ENCODE peak calls at places on chromosome 21, in eight cellular contexts. O, R, J, A, L, Y, U and Z are unnamed samples.
A peak's percentile ranks its signal among the peaks of the same experiment; 100 is the strongest.

GRCh38 chr21:15121655-15122120 is 56.9 kb upstream of the NRIP1 start:
- DNase-seq in L (no peak), U (no peak), J (no peak), R (no peak), Y (no peak), A (peak; percentile 24), O (no peak), Z (no peak)

GRCh38 chr21:45443595-45444181 is 38.7 kb downstream of the COL18A1 start:
- DNase-seq in L (no peak), A (no peak), U (no peak), R (no peak), J (peak; percentile 84), Y (no peak), O (no peak), Z (no peak)

GRCh38 chr21:35050348-35051286 is 1.5 kb upstream of the RUNX1 start:
- DNase-seq in L (no peak), A (no peak), R (no peak), J (no peak), O (no peak), Y (peak; percentile 73), U (no peak), Z (no peak)

GRCh38 chr21:36004441-36004840 is 55.9 kb downstream of the SETD4 start:
- DNase-seq in U (no peak), R (no peak), A (no peak), Y (no peak), O (no peak), J (no peak), L (no peak), Z (no peak)

GRCh38 chr21:44763050-44763378 is 38.6 kb downstream of the UBE2G2 start:
- DNase-seq in U (no peak), A (no peak), L (peak; percentile 27), R (no peak), Y (no peak), O (no peak), J (peak; percentile 69), Z (no peak)

GRCh38 chr21:44368711-44369446 is 15.5 kb downstream of the TRPM2 start:
- DNase-seq in O (no peak), U (no peak), Y (no peak), L (peak; percentile 70), J (peak; percentile 76), A (no peak), R (peak; percentile 51), Z (no peak)

GRCh38 chr21:32403201-32403701 is 9.3 kb upstream of the EVA1C start:
- DNase-seq in J (peak; percentile 91), R (no peak), A (no peak), O (peak; percentile 59), Y (peak; percentile 83), L (no peak), U (peak; percentile 82), Z (peak; percentile 66)

GRCh38 chr21:37658994-37659458 is 257.2 kb downstream of the KCNJ6 start:
- DNase-seq in J (peak; percentile 96), A (peak; percentile 49), L (no peak), R (no peak), U (no peak), O (no peak), Y (no peak), Z (peak; percentile 16)

GRCh38 chr21:46097826-46098286 is at the start of gene COL6A2:
- DNase-seq in A (no peak), R (peak; percentile 84), U (peak; percentile 92), O (peak; percentile 71), J (peak; percentile 99), L (peak; percentile 77), Y (no peak), Z (no peak)

GRCh38 chr21:42799516-42799915 is 79.8 kb downstream of the WDR4 start:
- DNase-seq in O (no peak), L (no peak), Y (no peak), R (no peak), U (no peak), A (no peak), J (no peak), Z (no peak)

GRCh38 chr21:21921410-21922232 is 923.4 kb downstream of the NCAM2 start:
- DNase-seq in U (peak; percentile 18), J (no peak), R (no peak), L (no peak), A (peak; percentile 19), O (no peak), Y (peak; percentile 47), Z (no peak)

GRCh38 chr21:34989337-34990151 is 59.6 kb downstream of the RUNX1 start:
- DNase-seq in O (peak; percentile 62), L (no peak), R (no peak), J (peak; percentile 65), Y (no peak), U (no peak), A (peak; percentile 48), Z (no peak)

GRCh38 chr21:17537299-17537698 is 24.5 kb downstream of the CXADR start:
- DNase-seq in Y (no peak), A (no peak), J (no peak), R (no peak), U (no peak), L (no peak), O (no peak), Z (no peak)

GRCh38 chr21:28299946-28300345 is 692.7 kb downstream of the LTN1 start:
- DNase-seq in L (no peak), Y (no peak), A (no peak), U (no peak), R (no peak), O (no peak), J (no peak), Z (no peak)

GRCh38 chr21:25412090-25412489 is 195.2 kb downstream of the MRPL39 start:
- DNase-seq in Y (no peak), J (no peak), O (no peak), A (no peak), U (no peak), L (no peak), R (no peak), Z (no peak)

GRCh38 chr21:29487154-29487553 is 188.4 kb downstream of the BACH1 start:
- DNase-seq in O (no peak), L (no peak), R (no peak), J (no peak), Y (no peak), U (no peak), A (no peak), Z (no peak)

GRCh38 chr21:37224861-37225260 is 42.3 kb downstream of the VPS26C start:
- DNase-seq in Y (no peak), R (no peak), A (no peak), J (no peak), U (no peak), L (no peak), O (no peak), Z (no peak)

GRCh38 chr21:40851749-40852148 is 4.8 kb upstream of the DSCAM start:
- DNase-seq in L (no peak), R (no peak), J (no peak), U (no peak), Y (no peak), A (no peak), O (no peak), Z (no peak)

GRCh38 chr21:34703566-34703965 is 34.8 kb downstream of the CLIC6 start:
- DNase-seq in A (no peak), L (no peak), U (no peak), J (no peak), O (no peak), Y (no peak), R (no peak), Z (no peak)

GRCh38 chr21:44880762-44881585 is 7.5 kb upstream of the PTTG1IP start:
- DNase-seq in Y (peak; percentile 25), A (peak; percentile 43), U (no peak), R (no peak), L (no peak), O (no peak), J (peak; percentile 94), Z (no peak)

GRCh38 chr21:42061195-42061865 is 9.8 kb upstream of the UMODL1 start:
- DNase-seq in A (no peak), U (no peak), R (no peak), Y (peak; percentile 90), J (peak; percentile 56), L (no peak), O (peak; percentile 27), Z (no peak)

GRCh38 chr21:42621828-42622199 is 31.6 kb upstream of the PDE9A start:
- DNase-seq in A (peak; percentile 9), Y (no peak), L (peak; percentile 12), R (peak; percentile 43), O (no peak), J (no peak), U (no peak), Z (no peak)

GRCh38 chr21:44011774-44012473 is at the start of gene TRAPPC10:
- DNase-seq in U (peak; percentile 91), J (peak; percentile 99), R (peak; percentile 91), L (peak; percentile 93), Y (peak; percentile 83), A (peak; percentile 64), O (peak; percentile 87), Z (no peak)

GRCh38 chr21:30337644-30338170 is at the start of gene KRTAP27-1:
- DNase-seq in J (no peak), U (no peak), O (no peak), A (no peak), L (no peak), Y (no peak), R (no peak), Z (no peak)

GRCh38 chr21:16517380-16517779 is 787.6 kb downstream of the USP25 start:
- DNase-seq in O (no peak), L (no peak), R (no peak), U (no peak), J (no peak), A (no peak), Y (no peak), Z (no peak)

GRCh38 chr21:32687946-32688345 is 39.9 kb downstream of the SYNJ1 start:
- DNase-seq in J (no peak), A (no peak), O (no peak), L (no peak), R (no peak), U (no peak), Y (peak; percentile 25), Z (no peak)

GRCh38 chr21:29091032-29091431 is 17.6 kb upstream of the CCT8 start:
- DNase-seq in O (no peak), Y (no peak), J (peak; percentile 81), L (no peak), U (no peak), R (no peak), A (no peak), Z (peak; percentile 49)

GRCh38 chr21:35476616-35477395 is 427.7 kb upstream of the RUNX1 start:
- DNase-seq in O (no peak), U (no peak), L (no peak), Y (no peak), R (no peak), A (peak; percentile 34), J (no peak), Z (peak; percentile 44)

GRCh38 chr21:45326834-45327457 is 39.3 kb upstream of the POFUT2 start:
- DNase-seq in A (no peak), U (no peak), J (no peak), R (peak; percentile 55), L (no peak), O (no peak), Y (no peak), Z (no peak)

GRCh38 chr21:43292041-43292865 is 123.4 kb downstream of the CRYAA start:
- DNase-seq in R (no peak), A (no peak), O (no peak), U (no peak), Y (no peak), J (no peak), L (peak; percentile 68), Z (no peak)

GRCh38 chr21:28737671-28738279 is 254.9 kb downstream of the LTN1 start:
- DNase-seq in J (no peak), U (no peak), R (no peak), A (no peak), Y (no peak), O (no peak), L (no peak), Z (no peak)

GRCh38 chr21:34019402-34019801 is 54.0 kb upstream of the MRPS6 start:
- DNase-seq in Y (peak; percentile 51), L (no peak), U (no peak), A (no peak), R (no peak), O (no peak), J (no peak), Z (no peak)